ENCODE peak calls at places on chromosomes 12 and 14, in five cellular contexts. One of them, this sample, is unnamed.

GRCh38 chr12:54287316-54288157 is 7.0 kb downstream of the HNRNPA1 start:
- DNase-seq in PC-3: no peak
- DNase-seq in lower leg skin: no peak
- DNase-seq in nephron progenitor cell: no peak
- DNase-seq in ascending aorta: no peak
- DNase-seq in this sample: no peak

GRCh38 chr12:8658361-8658760 is 4.3 kb downstream of the MFAP5 start:
- DNase-seq in PC-3: peak
- DNase-seq in ascending aorta: no peak
- DNase-seq in nephron progenitor cell: no peak
- DNase-seq in lower leg skin: no peak
- DNase-seq in this sample: no peak

GRCh38 chr14:38297681-38298080 is 41.8 kb upstream of the CLEC14A start:
- DNase-seq in ascending aorta: no peak
- DNase-seq in nephron progenitor cell: no peak
- DNase-seq in PC-3: peak
- DNase-seq in lower leg skin: no peak
- DNase-seq in this sample: peak

GRCh38 chr12:3141339-3142321 is 64.5 kb downstream of the TSPAN9 start:
- DNase-seq in lower leg skin: no peak
- DNase-seq in PC-3: peak
- DNase-seq in ascending aorta: no peak
- DNase-seq in nephron progenitor cell: no peak
- DNase-seq in this sample: no peak

GRCh38 chr14:63542231-63542999 is 762 bp downstream of the PPP2R5E start:
- DNase-seq in nephron progenitor cell: peak
- DNase-seq in ascending aorta: no peak
- DNase-seq in PC-3: peak
- DNase-seq in lower leg skin: peak
- DNase-seq in this sample: peak

GRCh38 chr14:51209457-51209856 is 30.6 kb upstream of the TMX1 start:
- DNase-seq in PC-3: no peak
- DNase-seq in lower leg skin: no peak
- DNase-seq in ascending aorta: no peak
- DNase-seq in nephron progenitor cell: no peak
- DNase-seq in this sample: no peak

GRCh38 chr14:32559595-32559994 is 230.5 kb downstream of the AKAP6 start:
- DNase-seq in lower leg skin: no peak
- DNase-seq in ascending aorta: no peak
- DNase-seq in PC-3: no peak
- DNase-seq in nephron progenitor cell: no peak
- DNase-seq in this sample: peak

GRCh38 chr12:51421266-51421884 is 3.3 kb upstream of the SLC4A8 start:
- DNase-seq in nephron progenitor cell: peak
- DNase-seq in ascending aorta: no peak
- DNase-seq in PC-3: peak
- DNase-seq in lower leg skin: no peak
- DNase-seq in this sample: peak

GRCh38 chr12:46702581-46703344 is 123.0 kb downstream of the SLC38A4 start:
- DNase-seq in nephron progenitor cell: no peak
- DNase-seq in lower leg skin: no peak
- DNase-seq in PC-3: no peak
- DNase-seq in ascending aorta: no peak
- DNase-seq in this sample: peak

GRCh38 chr12:1281683-1282366 is 290.8 kb downstream of the ERC1 start:
- DNase-seq in ascending aorta: no peak
- DNase-seq in lower leg skin: no peak
- DNase-seq in nephron progenitor cell: no peak
- DNase-seq in PC-3: peak
- DNase-seq in this sample: no peak

GRCh38 chr12:76455582-76456345 is 103.8 kb downstream of the OSBPL8 start:
- DNase-seq in nephron progenitor cell: no peak
- DNase-seq in PC-3: peak
- DNase-seq in lower leg skin: no peak
- DNase-seq in ascending aorta: no peak
- DNase-seq in this sample: peak

GRCh38 chr12:53184828-53185227 is 4.1 kb upstream of the CSAD start:
- DNase-seq in lower leg skin: peak
- DNase-seq in PC-3: no peak
- DNase-seq in nephron progenitor cell: no peak
- DNase-seq in ascending aorta: no peak
- DNase-seq in this sample: no peak

GRCh38 chr12:53186745-53187144 is 6.0 kb upstream of the CSAD start:
- DNase-seq in ascending aorta: no peak
- DNase-seq in lower leg skin: peak
- DNase-seq in PC-3: no peak
- DNase-seq in nephron progenitor cell: no peak
- DNase-seq in this sample: no peak

GRCh38 chr12:53187145-53187899 is 6.6 kb upstream of the CSAD start:
- DNase-seq in PC-3: no peak
- DNase-seq in nephron progenitor cell: no peak
- DNase-seq in lower leg skin: peak
- DNase-seq in ascending aorta: no peak
- DNase-seq in this sample: no peak

GRCh38 chr12:53182836-53183235 is 2.1 kb upstream of the CSAD start:
- DNase-seq in ascending aorta: no peak
- DNase-seq in lower leg skin: no peak
- DNase-seq in PC-3: peak
- DNase-seq in nephron progenitor cell: no peak
- DNase-seq in this sample: no peak

DNA sequence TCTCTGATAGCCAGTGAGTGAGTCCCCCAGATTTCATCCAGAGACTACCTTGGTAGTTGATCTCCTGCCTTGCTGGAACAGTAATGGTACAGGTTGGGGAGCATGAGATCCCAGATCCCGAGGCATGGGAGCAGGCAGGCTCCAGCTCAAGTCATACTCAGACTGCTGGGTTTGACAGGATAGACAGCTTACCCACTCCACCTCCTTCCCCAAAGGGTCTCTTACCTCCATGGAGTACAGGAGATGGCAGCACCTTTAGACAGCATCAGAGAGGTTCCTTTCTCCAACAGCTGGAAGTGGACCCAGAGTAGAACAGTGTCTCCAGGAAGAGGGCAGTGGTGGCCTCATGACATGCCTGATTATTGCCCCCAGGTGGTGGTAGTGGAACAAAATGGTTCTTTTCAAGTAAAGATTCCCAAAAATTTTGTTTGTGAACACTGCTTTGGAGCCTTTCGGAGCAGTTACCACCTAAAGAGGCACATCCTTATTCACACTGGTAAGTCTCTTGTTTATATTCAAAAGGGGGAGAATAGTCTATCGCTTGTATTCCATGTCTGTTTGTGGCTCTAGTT is 4.9 kb upstream of the CSAD start:
- DNase-seq in nephron progenitor cell: no peak
- DNase-seq in PC-3: no peak
- DNase-seq in ascending aorta: no peak
- DNase-seq in lower leg skin: peak
- DNase-seq in this sample: no peak
- TF ChIP-seq CTCF in nephron progenitor cell: no peak
- TF ChIP-seq CTCF in PC-3: peak
- TF ChIP-seq CTCF in ascending aorta: no peak
- TF ChIP-seq CTCF in lower leg skin: no peak
- TF ChIP-seq CTCF in this sample: no peak

GRCh38 chr12:30967026-30967425 is 40.5 kb downstream of the TSPAN11 start:
- DNase-seq in lower leg skin: no peak
- DNase-seq in ascending aorta: no peak
- DNase-seq in PC-3: no peak
- DNase-seq in nephron progenitor cell: no peak
- DNase-seq in this sample: no peak

GRCh38 chr12:30968211-30968610 is 41.7 kb downstream of the TSPAN11 start:
- DNase-seq in nephron progenitor cell: no peak
- DNase-seq in lower leg skin: no peak
- DNase-seq in ascending aorta: no peak
- DNase-seq in PC-3: no peak
- DNase-seq in this sample: no peak

GRCh38 chr12:30964896-30965612 is 38.5 kb downstream of the TSPAN11 start:
- DNase-seq in ascending aorta: no peak
- DNase-seq in lower leg skin: no peak
- DNase-seq in nephron progenitor cell: no peak
- DNase-seq in PC-3: no peak
- DNase-seq in this sample: no peak

GRCh38 chr12:30963709-30964564 is 37.4 kb downstream of the TSPAN11 start:
- DNase-seq in lower leg skin: no peak
- DNase-seq in nephron progenitor cell: no peak
- DNase-seq in PC-3: no peak
- DNase-seq in ascending aorta: no peak
- DNase-seq in this sample: no peak

DNA sequence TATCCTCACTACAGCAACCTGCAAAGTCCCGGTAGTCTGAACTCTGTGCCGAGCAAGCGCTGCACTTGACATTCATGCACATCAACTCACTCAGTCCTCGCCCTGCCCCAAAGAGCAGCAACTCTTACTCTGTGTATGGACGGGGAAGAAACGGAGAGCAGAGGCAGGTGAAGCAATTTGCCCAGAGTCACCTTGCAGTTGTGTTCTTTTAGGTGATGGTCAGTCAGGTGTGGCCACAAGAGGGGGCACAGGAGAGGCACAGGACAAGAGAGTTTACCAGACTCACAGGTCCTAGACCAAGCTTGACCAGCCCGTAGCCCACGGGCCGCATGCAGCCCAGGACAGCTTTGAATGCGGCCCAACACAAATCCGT is 39.1 kb downstream of the TSPAN11 start:
- DNase-seq in PC-3: peak
- DNase-seq in lower leg skin: no peak
- DNase-seq in nephron progenitor cell: no peak
- DNase-seq in ascending aorta: no peak
- DNase-seq in this sample: peak
- TF ChIP-seq CTCF in PC-3: peak
- TF ChIP-seq CTCF in lower leg skin: no peak
- TF ChIP-seq CTCF in nephron progenitor cell: no peak
- TF ChIP-seq CTCF in ascending aorta: no peak
- TF ChIP-seq CTCF in this sample: peak

GRCh38 chr12:70177637-70178036 is 65.6 kb upstream of the CNOT2 start:
- DNase-seq in PC-3: no peak
- DNase-seq in nephron progenitor cell: no peak
- DNase-seq in ascending aorta: no peak
- DNase-seq in lower leg skin: no peak
- DNase-seq in this sample: no peak
- TF ChIP-seq CTCF in PC-3: no peak
- TF ChIP-seq CTCF in nephron progenitor cell: no peak
- TF ChIP-seq CTCF in ascending aorta: no peak
- TF ChIP-seq CTCF in lower leg skin: no peak
- TF ChIP-seq CTCF in this sample: no peak

DNA sequence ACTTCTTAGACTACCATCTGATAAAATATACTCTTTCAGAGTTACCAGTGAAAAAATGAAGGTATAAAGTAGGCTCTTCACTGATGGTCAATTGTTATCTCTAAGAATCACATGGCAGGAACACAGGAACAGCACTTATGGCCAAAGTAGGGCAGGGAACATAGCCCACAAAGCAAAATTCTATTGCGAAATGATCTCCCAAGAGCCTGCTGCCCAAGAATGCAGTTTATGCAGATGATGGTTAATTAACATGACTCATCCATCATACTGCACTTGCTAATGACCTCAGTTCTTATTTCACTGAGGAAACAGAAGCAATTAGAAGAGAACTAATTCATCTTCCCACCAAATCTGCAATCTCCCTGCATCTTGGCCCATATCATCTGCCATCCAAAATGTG is 133.8 kb downstream of the SLC2A13 start:
- DNase-seq in lower leg skin: no peak
- DNase-seq in ascending aorta: no peak
- DNase-seq in PC-3: no peak
- DNase-seq in nephron progenitor cell: no peak
- DNase-seq in this sample: peak
- TF ChIP-seq CTCF in lower leg skin: no peak
- TF ChIP-seq CTCF in ascending aorta: no peak
- TF ChIP-seq CTCF in PC-3: no peak
- TF ChIP-seq CTCF in nephron progenitor cell: no peak
- TF ChIP-seq CTCF in this sample: no peak

DNA sequence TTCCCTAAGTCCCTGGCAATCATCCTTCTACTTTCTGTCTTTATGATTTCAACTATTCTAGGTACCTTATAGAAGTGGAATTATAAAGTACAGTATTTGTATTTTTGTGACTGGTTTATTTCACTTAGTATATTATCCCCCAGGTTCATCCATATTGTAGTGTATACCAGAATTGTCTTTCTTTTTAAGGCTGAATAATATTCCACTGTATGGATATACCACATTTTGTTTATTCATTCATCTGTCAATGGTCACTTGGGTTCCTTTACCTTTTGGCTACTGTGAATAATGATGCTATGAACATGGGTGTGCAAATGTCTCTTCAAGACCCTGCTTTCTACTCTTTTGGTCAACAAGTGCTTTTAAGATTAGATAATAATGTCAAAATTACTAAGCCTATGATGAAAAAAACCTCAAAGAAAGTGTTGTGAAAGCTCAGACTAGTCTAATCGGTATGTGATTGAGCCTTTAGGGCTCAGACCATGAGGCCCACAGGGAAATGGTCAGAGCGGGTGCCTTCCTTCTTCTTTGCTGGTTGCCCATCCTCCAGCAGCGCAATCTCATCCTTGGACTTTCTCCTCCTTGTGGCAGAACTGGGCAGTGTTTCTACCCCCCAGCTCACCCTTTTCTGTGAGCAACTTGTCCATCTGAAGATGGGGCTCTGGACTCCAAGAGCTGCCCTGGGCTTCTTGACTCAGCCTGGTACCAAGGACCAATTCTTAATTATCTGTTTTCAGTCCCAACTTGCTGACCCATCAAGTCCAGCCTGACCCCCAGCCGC is 105.4 kb downstream of the TTC8 start:
- DNase-seq in nephron progenitor cell: no peak
- DNase-seq in lower leg skin: peak
- DNase-seq in ascending aorta: no peak
- DNase-seq in PC-3: peak
- DNase-seq in this sample: no peak
- TF ChIP-seq CTCF in nephron progenitor cell: no peak
- TF ChIP-seq CTCF in lower leg skin: no peak
- TF ChIP-seq CTCF in ascending aorta: no peak
- TF ChIP-seq CTCF in PC-3: peak
- TF ChIP-seq CTCF in this sample: no peak

GRCh38 chr12:118608770-118609344 is 232.5 kb downstream of the SUDS3 start:
- DNase-seq in ascending aorta: no peak
- DNase-seq in PC-3: no peak
- DNase-seq in nephron progenitor cell: no peak
- DNase-seq in lower leg skin: no peak
- DNase-seq in this sample: no peak
- TF ChIP-seq CTCF in ascending aorta: no peak
- TF ChIP-seq CTCF in PC-3: no peak
- TF ChIP-seq CTCF in nephron progenitor cell: no peak
- TF ChIP-seq CTCF in lower leg skin: no peak
- TF ChIP-seq CTCF in this sample: no peak

This sample was measured in MCF 10A.